ENCODE peak calls at places on chromosome 12, in ten cellular contexts. N is fibroblast of lung; M is GM12878; V is aorta; P is psoas muscle; W is IMR-90; H is CD8-positive, alpha-beta T cell; X is endodermal cell; U is lower lobe of right lung; I is AG04450. O is an unnamed sample.

GRCh38 chr12:24069532-24070395 is 120.3 kb upstream of the SOX5 start:
- DNase-seq in H (no peak), V (no peak), N (peak; percentile 67), M (no peak), W (peak; percentile 34), I (no peak), U (no peak), X (peak; percentile 84), P (no peak), O (no peak)

GRCh38 chr12:131105736-131106356 is 152.1 kb downstream of the ADGRD1 start:
- DNase-seq in I (no peak), N (no peak), W (no peak), U (no peak), M (no peak), H (peak; percentile 46), P (no peak), X (peak; percentile 41), V (no peak), O (peak; percentile 49)

GRCh38 chr12:34391771-34392581 is 369.7 kb downstream of the ALG10 start:
- DNase-seq in W (no peak), N (no peak), M (no peak), P (peak; percentile 3), I (no peak), H (no peak), V (peak; percentile 29), X (peak; percentile 23), U (peak; percentile 29), O (no peak)

GRCh38 chr12:93390025-93390424 is 12.3 kb downstream of the NUDT4 start:
- DNase-seq in I (no peak), M (no peak), H (no peak), V (no peak), W (no peak), X (no peak), N (no peak), P (no peak), U (no peak), O (no peak)

GRCh38 chr12:125734137-125734536 is 668.9 kb downstream of the AACS start:
- DNase-seq in M (no peak), X (peak; percentile 62), U (no peak), I (no peak), P (no peak), N (no peak), V (no peak), H (no peak), W (no peak), O (no peak)

GRCh38 chr12:111451649-111452129 is 46.0 kb downstream of the SH2B3 start:
- DNase-seq in V (no peak), W (peak; percentile 59), M (no peak), I (no peak), X (peak; percentile 44), H (no peak), U (no peak), N (peak; percentile 69), P (no peak), O (no peak)

GRCh38 chr12:53223006-53223305 is 9.1 kb downstream of the RARG start:
- DNase-seq in M (no peak), W (no peak), X (peak; percentile 74), I (no peak), N (no peak), U (peak; percentile 10), P (no peak), V (no peak), H (no peak), O (no peak)

GRCh38 chr12:39831587-39832315 is 212.1 kb upstream of the ABCD2 start:
- DNase-seq in I (no peak), H (no peak), U (no peak), N (no peak), P (no peak), W (peak; percentile 30), M (no peak), V (no peak), X (no peak), O (no peak)

GRCh38 chr12:32115404-32116104 is 8.9 kb downstream of the BICD1 start:
- DNase-seq in U (no peak), I (peak; percentile 99), P (peak; percentile 87), V (peak; percentile 93), H (no peak), N (peak; percentile 99), X (peak; percentile 51), W (peak; percentile 100), M (no peak), O (peak; percentile 85)

GRCh38 chr12:23889069-23889440 is 60.4 kb downstream of the SOX5 start:
- DNase-seq in M (no peak), H (no peak), X (no peak), I (no peak), P (no peak), W (no peak), N (no peak), V (no peak), U (no peak), O (no peak)

GRCh38 chr12:101490286-101490920 is 15.3 kb downstream of the SPIC start:
- DNase-seq in H (no peak), P (no peak), I (no peak), M (no peak), U (no peak), V (no peak), W (no peak), X (peak; percentile 87), N (peak; percentile 33), O (no peak)

GRCh38 chr12:76920182-76921014 is 41.6 kb upstream of the CSRP2 start:
- DNase-seq in W (no peak), H (no peak), M (no peak), V (no peak), N (no peak), X (no peak), U (no peak), I (no peak), P (no peak), O (no peak)

GRCh38 chr12:113867258-113867657 is 98.9 kb downstream of the RBM19 start:
- DNase-seq in I (no peak), N (no peak), V (no peak), W (peak; percentile 33), P (no peak), X (peak; percentile 86), H (no peak), U (no peak), M (no peak), O (no peak)

GRCh38 chr12:9104087-9104486 is 11.6 kb downstream of the A2M start:
- DNase-seq in N (no peak), U (no peak), V (no peak), M (no peak), X (no peak), I (no peak), P (no peak), W (no peak), H (no peak), O (no peak)

GRCh38 chr12:30739020-30739419 is 15.7 kb downstream of the CAPRIN2 start:
- DNase-seq in V (no peak), U (no peak), P (no peak), W (no peak), H (no peak), X (no peak), I (no peak), M (no peak), N (no peak), O (no peak)

GRCh38 chr12:104702565-104703139 is 245.9 kb downstream of the CHST11 start:
- DNase-seq in P (peak; percentile 69), I (no peak), N (no peak), V (peak; percentile 80), X (peak; percentile 59), W (no peak), U (no peak), M (no peak), H (no peak), O (peak; percentile 50)
- H3K27ac ChIP-seq in P (no peak overlapping the region), I (no peak overlapping the region), N (peak overlapping the region; percentile 67), V (no peak overlapping the region), X (no peak overlapping the region), W (no peak overlapping the region), U (no peak overlapping the region), M (no peak overlapping the region), H (no peak overlapping the region), O (no peak overlapping the region)

GRCh38 chr12:2163172-2163927 is 110.6 kb downstream of the CACNA1C start:
- DNase-seq in U (peak; percentile 52), P (peak; percentile 87), W (peak; percentile 98), V (peak; percentile 93), N (peak; percentile 98), X (no peak), I (peak; percentile 95), M (no peak), H (no peak), O (peak; percentile 95)

GRCh38 chr12:2161478-2161877 is 108.7 kb downstream of the CACNA1C start:
- DNase-seq in P (peak; percentile 84), U (no peak), N (peak; percentile 55), I (no peak), V (peak; percentile 84), W (no peak), H (no peak), M (no peak), X (no peak), O (peak; percentile 78)

GRCh38 chr12:2165021-2165420 is 112.2 kb downstream of the CACNA1C start:
- DNase-seq in M (no peak), U (no peak), W (peak; percentile 58), I (no peak), P (no peak), H (no peak), N (peak; percentile 54), X (no peak), V (no peak), O (no peak)

GRCh38 chr12:2156333-2156732 is 103.5 kb downstream of the CACNA1C start:
- DNase-seq in V (no peak), M (no peak), X (no peak), N (peak; percentile 84), I (peak; percentile 79), H (no peak), P (no peak), W (peak; percentile 85), U (no peak), O (no peak)

GRCh38 chr12:2160043-2160442 is 107.3 kb downstream of the CACNA1C start:
- DNase-seq in V (no peak), H (no peak), X (no peak), M (no peak), I (no peak), P (no peak), U (no peak), W (no peak), N (no peak), O (no peak)
- H3K27ac ChIP-seq in V (peak overlapping the region; percentile 39), H (no peak overlapping the region), X (no peak overlapping the region), M (no peak overlapping the region), I (no peak overlapping the region), P (no peak overlapping the region), U (no peak overlapping the region), W (no peak overlapping the region), N (no peak overlapping the region), O (no peak overlapping the region)

DNA sequence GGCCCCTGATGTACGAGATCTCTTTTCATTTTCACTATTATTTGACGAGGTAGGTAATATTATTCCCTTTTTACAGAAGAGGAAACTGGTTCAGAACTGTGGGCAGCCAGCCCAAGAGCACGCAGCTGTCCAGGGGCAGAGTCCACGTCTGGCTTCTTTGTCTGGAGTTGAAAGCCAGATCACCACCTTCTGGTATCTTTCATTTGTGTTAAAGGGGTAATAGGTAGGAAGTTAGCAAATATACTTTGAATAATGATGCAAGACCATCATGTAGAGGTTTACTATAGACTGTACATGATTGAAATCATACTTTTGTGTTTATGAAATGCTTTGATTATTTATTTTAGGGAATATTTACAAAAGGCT is 144.1 kb upstream of the AMIGO2 start:
- DNase-seq in M (no peak), U (no peak), W (peak; percentile 22), I (no peak), X (no peak), H (no peak), P (no peak), V (peak; percentile 70), N (no peak), O (peak; percentile 24)
- H3K27ac ChIP-seq in M (no peak overlapping the region), U (peak overlapping the region; percentile 59), W (no peak overlapping the region), I (peak overlapping the region; percentile 24), X (peak overlapping the region; percentile 55), H (no peak overlapping the region), P (no peak overlapping the region), V (no peak overlapping the region), N (no peak overlapping the region), O (peak overlapping the region; percentile 23)

GRCh38 chr12:46260153-46260912 is 8.5 kb downstream of the SLC38A1 start:
- DNase-seq in P (no peak), X (no peak), M (no peak), H (no peak), I (peak; percentile 59), N (peak; percentile 54), V (no peak), W (peak; percentile 70), U (no peak), O (no peak)
- H3K27ac ChIP-seq in P (peak overlapping the region; percentile 13), X (peak overlapping the region; percentile 3), M (no peak overlapping the region), H (no peak overlapping the region), I (peak overlapping the region; percentile 88), N (no peak overlapping the region), V (no peak overlapping the region), W (peak overlapping the region; percentile 98), U (no peak overlapping the region), O (peak overlapping the region; percentile 68)

O was measured in heart left ventricle.